ENCODE peak calls at places on chromosomes 11 and 22, in five cellular contexts. U is tibial artery, I is fibroblast of pulmonary artery, G is omental fat pad, X is left ventricle myocardium inferior. E is an unnamed sample.
A peak's percentile ranks its signal among the peaks of the same experiment; 100 is the strongest.

GRCh38 chr11:69730500-69730899 is 26.7 kb upstream of the FGF19 start:
- DNase-seq in U (no peak), I (no peak), G (no peak), X (no peak), E (no peak)

GRCh38 chr11:128205796-128206195 is 381.6 kb downstream of the ETS1 start:
- DNase-seq in U (no peak), I (no peak), G (no peak), X (no peak), E (no peak)

GRCh38 chr11:76791861-76792260 is 8.7 kb downstream of the TSKU start:
- DNase-seq in U (no peak), I (peak; percentile 53), G (no peak), X (no peak), E (no peak)

GRCh38 chr11:6618117-6619020 is 853 bp downstream of the TPP1 start:
- DNase-seq in U (peak; percentile 55), I (peak; percentile 87), G (peak; percentile 23), X (no peak), E (no peak)

GRCh38 chr22:22779213-22779612 is 108.4 kb upstream of the IGLL5 start:
- DNase-seq in U (no peak), I (no peak), G (no peak), X (no peak), E (no peak)

GRCh38 chr22:22342697-22343602 is 98.4 kb downstream of the VPREB1 start:
- DNase-seq in U (no peak), I (peak; percentile 34), G (no peak), X (peak; percentile 27), E (peak; percentile 74)

GRCh38 chr11:110763249-110764011 is 51.2 kb upstream of the ARHGAP20 start:
- DNase-seq in U (no peak), I (peak; percentile 57), G (no peak), X (no peak), E (no peak)

GRCh38 chr11:110121204-110121603 is 28.0 kb downstream of the ZC3H12C start:
- DNase-seq in U (no peak), I (peak; percentile 83), G (no peak), X (no peak), E (no peak)

GRCh38 chr22:48365386-48365785 is 1462.3 kb downstream of the BRD1 start:
- DNase-seq in U (no peak), I (no peak), G (no peak), X (no peak), E (no peak)

GRCh38 chr11:57180141-57180561 is 1.6 kb upstream of the LRRC55 start:
- DNase-seq in U (no peak), I (no peak), G (no peak), X (no peak), E (no peak)

GRCh38 chr11:95835351-95835750 is 45.1 kb downstream of the CEP57 start:
- DNase-seq in U (no peak), I (no peak), G (no peak), X (no peak), E (no peak)

GRCh38 chr11:29029452-29029851 is 921.3 kb downstream of the METTL15 start:
- DNase-seq in U (no peak), I (no peak), G (no peak), X (no peak), E (no peak)

GRCh38 chr22:27919943-27920755 is 1.1 kb upstream of the PITPNB start:
- DNase-seq in U (peak; percentile 47), I (peak; percentile 65), G (no peak), X (no peak), E (no peak)
- TF ChIP-seq CTCF in U (no peak), I (no peak), G (no peak), X (no peak), E (no peak)

GRCh38 chr22:31084811-31085492 is 3.8 kb downstream of the SMTN start:
- DNase-seq in U (peak; percentile 91), I (peak; percentile 84), G (peak; percentile 68), X (peak; percentile 90), E (peak; percentile 97)
- TF ChIP-seq CTCF in U (peak; percentile 82), I (peak; percentile 62), G (no peak), X (peak; percentile 91), E (peak; percentile 90)

DNA sequence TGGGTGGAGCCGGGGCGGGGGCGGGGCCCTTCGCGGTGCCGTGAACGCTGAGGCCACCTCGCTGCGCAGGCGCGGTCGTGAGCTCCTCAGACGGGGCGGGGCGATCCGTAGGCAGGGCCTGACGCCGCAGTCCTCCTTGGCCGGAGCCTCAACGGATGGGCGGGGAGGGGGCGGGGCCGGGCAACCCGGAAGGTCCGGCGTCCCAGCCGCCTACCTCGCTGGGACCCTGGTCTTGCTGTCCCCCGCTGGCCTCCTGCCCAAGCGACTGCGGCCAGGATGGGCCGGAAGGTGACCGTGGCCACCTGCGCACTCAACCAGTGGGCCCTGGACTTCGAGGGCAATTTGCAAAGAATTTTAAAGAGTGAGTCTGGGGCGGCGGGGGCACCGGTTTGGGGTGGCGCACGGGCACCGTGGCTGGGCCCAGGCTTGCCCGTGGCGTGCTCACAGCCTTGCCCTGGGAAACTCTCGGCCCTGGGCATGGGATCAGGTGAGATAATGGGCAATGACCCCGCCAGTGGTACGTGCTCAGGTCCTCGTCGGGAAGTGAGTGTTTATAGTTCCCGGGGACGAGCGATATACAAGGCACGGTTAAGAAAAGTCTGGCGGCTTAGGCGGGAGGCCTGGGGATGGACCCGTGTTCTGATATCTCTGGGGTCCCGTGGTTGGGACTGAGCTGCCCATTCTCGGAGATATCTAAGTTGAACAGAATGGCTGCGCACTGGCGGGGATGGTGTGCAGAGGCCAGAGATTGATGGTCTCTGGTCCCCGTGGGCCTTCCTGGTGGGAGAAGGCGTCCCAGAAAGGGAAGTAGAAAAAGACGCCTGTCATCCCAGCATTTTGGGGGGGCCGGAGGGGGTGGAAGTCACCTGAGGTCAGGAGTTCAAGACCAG is at the start of gene NADSYN1:
- DNase-seq in U (peak; percentile 95), I (peak; percentile 94), G (peak; percentile 83), X (peak; percentile 98), E (peak; percentile 99)
- TF ChIP-seq CTCF in U (no peak), I (no peak), G (no peak), X (no peak), E (no peak)

GRCh38 chr11:123490527-123490926 is 60.5 kb downstream of the GRAMD1B start:
- DNase-seq in U (no peak), I (no peak), G (no peak), X (no peak), E (no peak)
- TF ChIP-seq CTCF in U (no peak), I (no peak), G (no peak), X (no peak), E (peak; percentile 16)

GRCh38 chr22:28883917-28884753 is 763 bp downstream of the ZNRF3 start:
- DNase-seq in U (peak; percentile 28), I (peak; percentile 52), G (no peak), X (peak; percentile 37), E (peak; percentile 49)
- TF ChIP-seq CTCF in U (no peak), I (no peak), G (no peak), X (no peak), E (no peak)

GRCh38 chr11:762421-763072 is 14.7 kb downstream of the GATD1 start:
- DNase-seq in U (no peak), I (peak; percentile 66), G (no peak), X (no peak), E (no peak)
- TF ChIP-seq CTCF in U (no peak), I (no peak), G (no peak), X (no peak), E (no peak)

DNA sequence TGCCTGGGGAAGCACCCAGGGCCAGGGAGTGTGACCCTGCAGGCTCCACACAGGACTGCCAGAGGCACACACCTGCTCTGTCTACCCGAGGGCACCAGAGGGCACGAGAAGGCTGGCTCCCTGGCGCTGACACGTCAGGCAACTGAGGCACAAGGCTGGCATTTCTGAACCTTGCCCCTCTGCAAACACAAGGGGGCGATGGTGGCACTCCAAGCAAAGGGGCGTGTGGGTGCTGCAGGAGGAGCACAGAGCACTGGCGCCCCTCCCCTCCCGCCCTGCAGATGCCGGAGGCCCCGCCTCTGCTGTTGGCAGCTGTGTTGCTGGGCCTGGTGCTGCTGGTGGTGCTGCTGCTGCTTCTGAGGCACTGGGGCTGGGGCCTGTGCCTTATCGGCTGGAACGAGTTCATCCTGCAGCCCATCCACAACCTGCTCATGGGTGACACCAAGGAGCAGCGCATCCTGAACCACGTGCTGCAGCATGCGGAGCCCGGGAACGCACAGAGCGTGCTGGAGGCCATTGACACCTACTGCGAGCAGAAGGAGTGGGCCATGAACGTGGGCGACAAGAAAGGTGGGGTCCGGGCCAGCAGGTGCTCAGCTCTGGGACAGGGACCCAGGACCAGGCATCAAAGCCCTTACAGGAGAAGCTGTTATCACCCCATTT is 20.8 kb upstream of the TXNRD2 start:
- DNase-seq in U (peak; percentile 62), I (peak; percentile 77), G (no peak), X (peak; percentile 60), E (peak; percentile 87)
- TF ChIP-seq CTCF in U (peak; percentile 55), I (peak; percentile 55), G (no peak), X (peak; percentile 60), E (peak; percentile 38)

GRCh38 chr11:94168882-94169281 is 40.2 kb downstream of the PANX1 start:
- DNase-seq in U (no peak), I (no peak), G (no peak), X (no peak), E (no peak)

GRCh38 chr11:94169930-94170329 is 41.3 kb downstream of the PANX1 start:
- DNase-seq in U (no peak), I (no peak), G (no peak), X (no peak), E (no peak)

GRCh38 chr11:94170953-94171352 is 42.3 kb downstream of the PANX1 start:
- DNase-seq in U (no peak), I (no peak), G (no peak), X (no peak), E (no peak)

GRCh38 chr11:94169516-94169915 is 40.9 kb downstream of the PANX1 start:
- DNase-seq in U (no peak), I (no peak), G (no peak), X (no peak), E (no peak)

GRCh38 chr11:94171693-94172440 is 43.2 kb downstream of the PANX1 start:
- DNase-seq in U (no peak), I (peak; percentile 51), G (peak; percentile 36), X (no peak), E (peak; percentile 53)
- TF ChIP-seq CTCF in U (peak; percentile 24), I (peak; percentile 74), G (no peak), X (peak; percentile 53), E (peak; percentile 67)

DNA sequence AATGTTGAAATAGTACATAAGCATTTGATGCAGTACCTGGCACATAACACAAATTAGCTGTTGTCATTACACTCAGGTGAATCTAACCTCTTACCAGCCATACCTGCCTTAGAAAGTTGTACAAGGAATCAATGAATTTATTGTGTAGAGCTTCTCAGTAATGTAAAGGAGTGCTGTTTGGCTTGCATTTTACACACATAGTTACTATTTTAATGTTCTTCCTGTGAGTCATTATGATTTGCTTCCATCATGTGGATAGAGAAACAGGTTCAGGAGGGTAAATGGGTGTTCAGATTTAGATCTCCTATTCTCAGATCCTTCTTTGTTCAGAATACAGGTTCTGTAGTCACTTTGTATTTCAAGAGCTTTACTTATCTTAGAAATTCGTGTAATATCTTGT is 27.6 kb upstream of the RCE1 start:
- DNase-seq in U (no peak), I (no peak), G (no peak), X (no peak), E (no peak)
- TF ChIP-seq CTCF in U (no peak), I (no peak), G (no peak), X (no peak), E (no peak)

E was measured in GM13976.